ENCODE peak calls at places on chromosome 19, in six cellular contexts. One of them, this sample, is unnamed.

GRCh38 chr19:50823389-50824042 is at the start of gene KLK1:
- DNase-seq in right lobe of liver: no peak
- DNase-seq in spleen: no peak
- DNase-seq in esophagus squamous epithelium: no peak
- DNase-seq in Peyer's patch: peak
- DNase-seq in ovary: no peak
- DNase-seq in this sample: no peak

GRCh38 chr19:8794823-8795222 is 37.3 kb downstream of the ZNF558 start:
- DNase-seq in right lobe of liver: no peak
- DNase-seq in spleen: no peak
- DNase-seq in esophagus squamous epithelium: no peak
- DNase-seq in Peyer's patch: no peak
- DNase-seq in ovary: no peak
- DNase-seq in this sample: no peak

GRCh38 chr19:7492142-7493055 is 3.6 kb upstream of the PEX11G start:
- DNase-seq in right lobe of liver: no peak
- DNase-seq in spleen: no peak
- DNase-seq in esophagus squamous epithelium: no peak
- DNase-seq in Peyer's patch: no peak
- DNase-seq in ovary: no peak
- DNase-seq in this sample: no peak

GRCh38 chr19:4393947-4394590 is 6.3 kb downstream of the SH3GL1 start:
- DNase-seq in right lobe of liver: no peak
- DNase-seq in spleen: no peak
- DNase-seq in esophagus squamous epithelium: no peak
- DNase-seq in Peyer's patch: no peak
- DNase-seq in ovary: no peak
- DNase-seq in this sample: no peak

GRCh38 chr19:21143846-21144245 is 2.0 kb downstream of the ZNF431 start:
- DNase-seq in right lobe of liver: no peak
- DNase-seq in spleen: no peak
- DNase-seq in esophagus squamous epithelium: no peak
- DNase-seq in Peyer's patch: no peak
- DNase-seq in ovary: no peak
- DNase-seq in this sample: no peak

GRCh38 chr19:39237200-39238184 is 7.3 kb downstream of the IFNL3 start:
- DNase-seq in right lobe of liver: peak
- DNase-seq in spleen: peak
- DNase-seq in esophagus squamous epithelium: no peak
- DNase-seq in Peyer's patch: peak
- DNase-seq in ovary: no peak
- DNase-seq in this sample: peak

GRCh38 chr19:6847828-6848200 is 39.6 kb upstream of the ADGRE1 start:
- DNase-seq in right lobe of liver: no peak
- DNase-seq in spleen: peak
- DNase-seq in esophagus squamous epithelium: no peak
- DNase-seq in Peyer's patch: no peak
- DNase-seq in ovary: no peak
- DNase-seq in this sample: no peak

GRCh38 chr19:31427857-31428256 is 78.6 kb upstream of the TSHZ3 start:
- DNase-seq in right lobe of liver: no peak
- DNase-seq in spleen: no peak
- DNase-seq in esophagus squamous epithelium: no peak
- DNase-seq in Peyer's patch: no peak
- DNase-seq in ovary: no peak
- DNase-seq in this sample: no peak

GRCh38 chr19:38710928-38711725 is 33.1 kb downstream of the CAPN12 start:
- DNase-seq in right lobe of liver: peak
- DNase-seq in spleen: no peak
- DNase-seq in esophagus squamous epithelium: no peak
- DNase-seq in Peyer's patch: no peak
- DNase-seq in ovary: no peak
- DNase-seq in this sample: no peak

GRCh38 chr19:35116085-35116801 is 620 bp downstream of the FXYD3 start:
- DNase-seq in right lobe of liver: no peak
- DNase-seq in spleen: no peak
- DNase-seq in esophagus squamous epithelium: no peak
- DNase-seq in Peyer's patch: peak
- DNase-seq in ovary: no peak
- DNase-seq in this sample: peak

GRCh38 chr19:37953125-37953524 is 46.1 kb downstream of the SIPA1L3 start:
- DNase-seq in right lobe of liver: peak
- DNase-seq in spleen: no peak
- DNase-seq in esophagus squamous epithelium: no peak
- DNase-seq in Peyer's patch: no peak
- DNase-seq in ovary: no peak
- DNase-seq in this sample: no peak

GRCh38 chr19:17336872-17337674 is at the start of gene GTPBP3:
- DNase-seq in right lobe of liver: peak
- DNase-seq in spleen: peak
- DNase-seq in esophagus squamous epithelium: peak
- DNase-seq in Peyer's patch: peak
- DNase-seq in ovary: peak
- DNase-seq in this sample: peak
- TF ChIP-seq POLR2A in right lobe of liver: no peak
- TF ChIP-seq POLR2A in spleen: no peak
- TF ChIP-seq POLR2A in esophagus squamous epithelium: no peak
- TF ChIP-seq POLR2A in Peyer's patch: peak
- TF ChIP-seq POLR2A in ovary: no peak
- TF ChIP-seq POLR2A in this sample: no peak

GRCh38 chr19:57288373-57288772 is 8.1 kb downstream of the ZNF460 start:
- DNase-seq in right lobe of liver: no peak
- DNase-seq in spleen: no peak
- DNase-seq in esophagus squamous epithelium: no peak
- DNase-seq in Peyer's patch: no peak
- DNase-seq in ovary: no peak
- DNase-seq in this sample: no peak

GRCh38 chr19:57293719-57294118 is 13.4 kb downstream of the ZNF460 start:
- DNase-seq in right lobe of liver: no peak
- DNase-seq in spleen: no peak
- DNase-seq in esophagus squamous epithelium: no peak
- DNase-seq in Peyer's patch: no peak
- DNase-seq in ovary: no peak
- DNase-seq in this sample: no peak

GRCh38 chr19:57290970-57291369 is 10.7 kb downstream of the ZNF460 start:
- DNase-seq in right lobe of liver: no peak
- DNase-seq in spleen: no peak
- DNase-seq in esophagus squamous epithelium: no peak
- DNase-seq in Peyer's patch: no peak
- DNase-seq in ovary: no peak
- DNase-seq in this sample: no peak
- TF ChIP-seq POLR2A in right lobe of liver: no peak
- TF ChIP-seq POLR2A in spleen: no peak
- TF ChIP-seq POLR2A in esophagus squamous epithelium: no peak
- TF ChIP-seq POLR2A in Peyer's patch: no peak
- TF ChIP-seq POLR2A in ovary: no peak
- TF ChIP-seq POLR2A in this sample: no peak

DNA sequence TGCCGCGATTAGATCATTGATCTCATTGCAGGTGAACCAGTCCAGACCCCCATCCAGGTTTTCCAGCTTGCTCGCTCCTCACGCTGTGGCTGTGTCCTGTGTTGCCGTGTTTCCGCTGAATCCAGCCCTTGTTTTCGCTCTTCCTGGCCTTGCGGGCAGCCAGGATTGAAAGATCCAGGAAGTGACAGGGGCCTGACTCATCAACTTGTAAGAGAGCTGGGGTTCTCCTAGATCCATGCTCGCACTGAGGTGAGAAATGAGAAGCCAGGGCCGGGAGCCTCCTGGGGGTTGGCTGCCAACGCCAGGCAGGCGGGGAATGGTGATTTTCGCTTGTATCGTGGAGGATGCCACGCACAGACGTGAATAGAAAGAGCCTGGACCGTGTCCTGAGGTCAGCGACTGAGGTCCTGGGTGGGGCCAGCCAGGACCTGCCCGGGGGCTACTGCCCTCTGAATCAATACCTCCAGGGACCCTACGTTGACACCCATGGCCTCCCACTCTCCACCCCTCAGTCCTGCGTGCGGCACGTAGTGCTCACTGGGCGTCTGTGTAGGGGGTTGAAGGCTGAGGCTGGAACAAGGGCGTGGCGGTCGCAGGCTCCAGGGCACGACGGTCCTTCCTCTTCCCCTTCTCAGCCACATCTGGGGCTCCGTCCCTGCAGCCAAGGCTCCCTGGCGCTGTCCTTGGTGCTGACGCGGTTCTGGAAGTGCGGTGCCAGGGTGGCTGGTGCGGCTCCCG is 7.3 kb upstream of the PTPRH start:
- DNase-seq in right lobe of liver: peak
- DNase-seq in spleen: peak
- DNase-seq in esophagus squamous epithelium: no peak
- DNase-seq in Peyer's patch: peak
- DNase-seq in ovary: peak
- DNase-seq in this sample: peak
- TF ChIP-seq POLR2A in right lobe of liver: peak
- TF ChIP-seq POLR2A in spleen: no peak
- TF ChIP-seq POLR2A in esophagus squamous epithelium: no peak
- TF ChIP-seq POLR2A in Peyer's patch: peak
- TF ChIP-seq POLR2A in ovary: no peak
- TF ChIP-seq POLR2A in this sample: no peak

GRCh38 chr19:1645299-1645698 is 7.1 kb downstream of the TCF3 start:
- DNase-seq in right lobe of liver: no peak
- DNase-seq in spleen: no peak
- DNase-seq in esophagus squamous epithelium: no peak
- DNase-seq in Peyer's patch: no peak
- DNase-seq in ovary: no peak
- DNase-seq in this sample: no peak

GRCh38 chr19:1646931-1647663 is 5.3 kb downstream of the TCF3 start:
- DNase-seq in right lobe of liver: no peak
- DNase-seq in spleen: no peak
- DNase-seq in esophagus squamous epithelium: no peak
- DNase-seq in Peyer's patch: no peak
- DNase-seq in ovary: no peak
- DNase-seq in this sample: no peak

GRCh38 chr19:1648156-1648925 is 4.1 kb downstream of the TCF3 start:
- DNase-seq in right lobe of liver: no peak
- DNase-seq in spleen: no peak
- DNase-seq in esophagus squamous epithelium: no peak
- DNase-seq in Peyer's patch: peak
- DNase-seq in ovary: no peak
- DNase-seq in this sample: no peak

GRCh38 chr19:1647664-1648155 is 4.7 kb downstream of the TCF3 start:
- DNase-seq in right lobe of liver: no peak
- DNase-seq in spleen: no peak
- DNase-seq in esophagus squamous epithelium: no peak
- DNase-seq in Peyer's patch: peak
- DNase-seq in ovary: no peak
- DNase-seq in this sample: no peak

DNA sequence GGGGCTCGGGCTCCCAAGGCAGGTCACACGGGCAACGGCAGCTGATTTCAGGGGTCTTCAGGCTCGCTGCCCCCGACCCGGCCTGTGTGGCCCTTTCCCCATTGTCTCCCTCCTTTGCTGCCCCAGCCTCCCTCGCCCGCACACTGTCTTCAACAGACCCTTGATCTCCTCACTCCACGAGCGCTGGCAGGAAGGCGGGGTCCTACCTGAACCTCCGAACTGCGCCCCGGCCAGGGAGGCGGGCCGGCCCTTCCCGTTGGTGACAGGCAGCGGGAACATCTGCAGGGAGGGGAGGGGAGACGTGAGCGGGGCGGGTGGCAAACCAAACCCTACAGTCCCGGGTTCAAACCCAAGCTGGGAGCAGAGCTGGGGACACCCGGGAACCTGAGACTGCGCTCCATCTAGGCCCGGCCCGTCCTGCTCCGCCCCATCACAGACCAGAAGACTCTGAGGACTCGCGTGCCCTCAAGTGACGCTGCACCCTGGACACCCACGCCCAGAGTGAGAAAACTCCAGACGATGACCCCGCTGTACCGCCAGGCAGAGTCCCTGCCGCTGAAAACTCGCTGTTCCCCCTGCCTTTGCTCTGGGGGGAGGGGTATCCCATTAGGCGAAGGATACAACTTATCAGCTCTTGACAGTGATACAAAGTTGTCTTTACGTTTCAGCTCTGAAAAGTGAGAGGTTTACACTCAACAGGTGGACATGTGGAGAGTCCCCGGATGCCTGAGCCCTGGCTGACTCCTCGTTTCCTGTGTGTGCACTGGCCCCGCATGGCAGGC is 6.1 kb downstream of the TCF3 start:
- DNase-seq in right lobe of liver: no peak
- DNase-seq in spleen: no peak
- DNase-seq in esophagus squamous epithelium: no peak
- DNase-seq in Peyer's patch: no peak
- DNase-seq in ovary: no peak
- DNase-seq in this sample: no peak
- TF ChIP-seq POLR2A in right lobe of liver: no peak
- TF ChIP-seq POLR2A in spleen: no peak
- TF ChIP-seq POLR2A in esophagus squamous epithelium: no peak
- TF ChIP-seq POLR2A in Peyer's patch: no peak
- TF ChIP-seq POLR2A in ovary: no peak
- TF ChIP-seq POLR2A in this sample: no peak

GRCh38 chr19:798415-799075 is 1.3 kb downstream of the PTBP1 start:
- DNase-seq in right lobe of liver: peak
- DNase-seq in spleen: peak
- DNase-seq in esophagus squamous epithelium: no peak
- DNase-seq in Peyer's patch: peak
- DNase-seq in ovary: peak
- DNase-seq in this sample: no peak

GRCh38 chr19:799076-799881 is 2.0 kb downstream of the PTBP1 start:
- DNase-seq in right lobe of liver: peak
- DNase-seq in spleen: no peak
- DNase-seq in esophagus squamous epithelium: no peak
- DNase-seq in Peyer's patch: no peak
- DNase-seq in ovary: peak
- DNase-seq in this sample: no peak

GRCh38 chr19:801030-801860 is 4.0 kb downstream of the PTBP1 start:
- DNase-seq in right lobe of liver: peak
- DNase-seq in spleen: no peak
- DNase-seq in esophagus squamous epithelium: no peak
- DNase-seq in Peyer's patch: peak
- DNase-seq in ovary: peak
- DNase-seq in this sample: no peak

GRCh38 chr19:801861-802496 is 4.7 kb downstream of the PTBP1 start:
- DNase-seq in right lobe of liver: peak
- DNase-seq in spleen: no peak
- DNase-seq in esophagus squamous epithelium: no peak
- DNase-seq in Peyer's patch: no peak
- DNase-seq in ovary: peak
- DNase-seq in this sample: no peak

DNA sequence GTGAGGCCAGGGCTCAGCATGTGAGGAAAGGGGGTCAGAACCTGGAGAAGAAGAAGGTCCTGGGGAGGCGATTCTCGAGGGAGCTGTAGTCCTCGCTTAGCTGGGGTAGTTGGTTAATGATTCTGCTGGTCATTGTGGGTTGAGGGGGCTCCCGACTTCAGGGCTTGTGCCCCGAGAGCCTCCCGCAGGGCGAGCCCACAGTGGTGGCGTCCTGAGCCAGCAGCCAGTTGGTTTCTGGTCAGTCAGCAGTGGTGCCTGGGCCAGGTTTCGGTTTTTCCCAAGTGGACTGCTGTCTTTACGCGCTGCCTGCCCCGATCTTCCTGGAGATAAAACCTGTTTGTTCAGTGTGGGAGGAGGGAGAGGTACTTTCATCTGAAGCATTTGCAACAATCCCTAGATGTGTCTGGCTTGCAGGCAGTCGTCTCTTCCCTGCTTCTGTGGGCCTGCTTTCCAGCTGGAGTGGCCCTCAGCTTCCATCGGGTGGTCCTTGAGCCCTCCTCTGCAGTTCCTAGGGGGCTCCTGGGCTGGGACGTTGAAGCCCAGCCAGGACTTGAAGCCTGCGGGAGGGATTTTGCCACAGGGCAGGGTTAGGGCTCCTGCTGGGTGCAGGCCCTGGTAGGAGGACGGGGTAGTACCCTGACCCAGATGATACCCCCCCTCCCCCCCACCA is 3.2 kb downstream of the PTBP1 start:
- DNase-seq in right lobe of liver: peak
- DNase-seq in spleen: no peak
- DNase-seq in esophagus squamous epithelium: no peak
- DNase-seq in Peyer's patch: no peak
- DNase-seq in ovary: no peak
- DNase-seq in this sample: peak
- TF ChIP-seq POLR2A in right lobe of liver: no peak
- TF ChIP-seq POLR2A in spleen: no peak
- TF ChIP-seq POLR2A in esophagus squamous epithelium: no peak
- TF ChIP-seq POLR2A in Peyer's patch: no peak
- TF ChIP-seq POLR2A in ovary: no peak
- TF ChIP-seq POLR2A in this sample: no peak

This sample was measured in breast epithelium.